ENCODE peak calls at places on chromosomes 13 and 19, in six cellular contexts. I is mucosa of descending colon; R is AG09309; K is type B pancreatic cell; E is upper lobe of right lung; C is CD4-positive, alpha-beta T cell. M is an unnamed sample.

GRCh38 chr13:20136781-20137703 is 23.8 kb downstream of the GJA3 start:
- DNase-seq in E (peak), I (peak), R (no peak), K (peak), C (no peak), M (no peak)

GRCh38 chr19:40600086-40600917 is 867 bp upstream of the LTBP4 start:
- DNase-seq in C (no peak), K (no peak), R (no peak), E (no peak), I (peak), M (no peak)

GRCh38 chr13:58025821-58026220 is 394.3 kb downstream of the PCDH17 start:
- DNase-seq in I (no peak), K (no peak), C (no peak), E (no peak), R (no peak), M (no peak)

GRCh38 chr13:106277483-106278154 is 257.8 kb downstream of the EFNB2 start:
- DNase-seq in C (no peak), E (no peak), K (no peak), R (no peak), I (no peak), M (no peak)

GRCh38 chr19:5407356-5407755 is 47.9 kb upstream of the ZNRF4 start:
- DNase-seq in E (no peak), K (no peak), R (no peak), C (no peak), I (no peak), M (peak)

GRCh38 chr13:73722120-73722519 is 412.1 kb downstream of the KLF12 start:
- DNase-seq in K (no peak), E (no peak), R (peak), I (no peak), C (no peak), M (no peak)

GRCh38 chr13:64090311-64090710 is 2674.7 kb upstream of the PCDH20 start:
- DNase-seq in R (no peak), C (no peak), I (no peak), K (no peak), E (no peak), M (no peak)

GRCh38 chr19:459724-460511 is 915 bp downstream of the SHC2 start:
- DNase-seq in R (no peak), E (peak), I (peak), K (peak), C (no peak), M (no peak)

GRCh38 chr13:98495627-98496238 is 81.2 kb downstream of the STK24 start:
- DNase-seq in I (no peak), C (no peak), R (no peak), K (no peak), E (no peak), M (no peak)

GRCh38 chr19:42132851-42133528 is 744 bp upstream of the POU2F2 start:
- DNase-seq in R (no peak), C (peak), K (peak), I (peak), E (peak), M (no peak)

GRCh38 chr19:15672580-15673175 is at the start of gene CYP4F12:
- DNase-seq in I (peak), C (peak), K (no peak), E (peak), R (no peak), M (no peak)

GRCh38 chr13:95153647-95154405 is 147.4 kb downstream of the ABCC4 start:
- DNase-seq in I (no peak), C (no peak), K (no peak), R (no peak), E (no peak), M (no peak)

GRCh38 chr19:35628565-35629331 is at the start of gene RBM42:
- DNase-seq in E (peak), K (peak), I (peak), R (peak), C (peak), M (peak)

GRCh38 chr13:37488682-37489081 is 109.9 kb downstream of the POSTN start:
- DNase-seq in I (no peak), K (no peak), R (no peak), E (no peak), C (no peak), M (no peak)

GRCh38 chr13:78658630-78659449 is at the start of gene OBI1:
- DNase-seq in K (peak), C (peak), E (peak), I (peak), R (peak), M (peak)

GRCh38 chr19:10390652-10391286 is 10.4 kb upstream of the TYK2 start:
- DNase-seq in R (no peak), K (no peak), E (peak), C (peak), I (peak), M (no peak)

GRCh38 chr19:38852231-38853044 is 2.7 kb upstream of the HNRNPL start:
- DNase-seq in C (peak), K (peak), R (no peak), E (peak), I (peak), M (no peak)

GRCh38 chr19:18440421-18440877 is 2.5 kb upstream of the ISYNA1 start:
- DNase-seq in E (no peak), I (peak), R (no peak), C (no peak), K (no peak), M (no peak)

GRCh38 chr13:96065851-96066250 is 12.7 kb upstream of the UGGT2 start:
- DNase-seq in I (no peak), K (no peak), C (no peak), E (no peak), R (no peak), M (no peak)

GRCh38 chr13:52164989-52165388 is 5.6 kb upstream of the NEK3 start:
- DNase-seq in C (no peak), E (no peak), R (no peak), K (no peak), I (no peak), M (no peak)

GRCh38 chr19:56014765-56015164 is 28.2 kb downstream of the NLRP5 start:
- DNase-seq in K (no peak), C (no peak), I (no peak), E (no peak), R (no peak), M (no peak)

GRCh38 chr19:39825093-39825463 is 8.9 kb downstream of the DYRK1B start:
- DNase-seq in I (peak), E (no peak), K (no peak), R (no peak), C (no peak), M (no peak)

GRCh38 chr19:37551123-37551993 is 43.2 kb downstream of the ZNF571 start:
- DNase-seq in E (no peak), R (no peak), I (peak), K (no peak), C (peak), M (no peak)

GRCh38 chr19:38502410-38503143 is 69.1 kb downstream of the RYR1 start:
- DNase-seq in C (no peak), R (no peak), I (no peak), E (no peak), K (no peak), M (no peak)

GRCh38 chr13:37870895-37871550 is 1.5 kb upstream of the TRPC4 start:
- DNase-seq in R (no peak), K (no peak), C (no peak), E (no peak), I (no peak), M (peak)

GRCh38 chr13:41813426-41813825 is 147.5 kb downstream of the VWA8 start:
- DNase-seq in E (no peak), C (no peak), I (no peak), K (no peak), R (no peak), M (no peak)

GRCh38 chr19:49515767-49516166 is 3.3 kb downstream of the FCGRT start:
- DNase-seq in C (no peak), K (no peak), I (peak), R (no peak), E (peak), M (no peak)

GRCh38 chr13:29522044-29522685 is 73.3 kb downstream of the SLC7A1 start:
- DNase-seq in I (no peak), R (peak), C (no peak), K (no peak), E (no peak), M (no peak)
- TF ChIP-seq CTCF in I (no peak), R (no peak), C (no peak), K (no peak), E (no peak), M (no peak)

DNA sequence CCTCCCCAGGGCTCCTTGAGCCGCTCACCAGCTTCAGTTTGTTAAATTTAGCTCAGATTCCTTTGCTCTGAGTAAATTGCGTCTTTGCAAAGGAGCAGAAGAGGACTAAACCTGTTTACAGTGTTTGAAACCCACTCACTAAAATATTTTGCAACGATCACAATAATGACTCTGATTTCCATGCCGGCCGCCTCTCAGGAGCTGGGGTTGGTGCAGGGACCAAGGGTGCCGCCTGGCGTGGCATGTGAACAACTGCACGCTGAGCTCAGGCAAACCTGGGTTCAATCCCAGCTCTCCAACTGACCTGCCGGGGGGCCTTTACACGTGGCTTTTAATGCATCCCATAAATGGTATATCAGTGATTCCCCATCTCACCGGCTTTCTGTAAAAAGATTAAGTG is 68.7 kb upstream of the CACNA1A start:
- DNase-seq in R (no peak), C (no peak), K (no peak), I (no peak), E (no peak), M (no peak)
- TF ChIP-seq CTCF in R (peak), C (no peak), K (peak), I (no peak), E (no peak), M (peak)

GRCh38 chr13:45034342-45034741 is 45.0 kb downstream of the GPALPP1 start:
- DNase-seq in R (no peak), E (no peak), K (no peak), I (no peak), C (no peak), M (no peak)

GRCh38 chr13:45040626-45041025 is 51.3 kb downstream of the GPALPP1 start:
- DNase-seq in R (no peak), K (no peak), E (no peak), C (no peak), I (no peak), M (no peak)

GRCh38 chr13:45036206-45036605 is 46.9 kb downstream of the GPALPP1 start:
- DNase-seq in R (no peak), I (no peak), C (no peak), E (no peak), K (no peak), M (no peak)

GRCh38 chr13:45042539-45042938 is 53.2 kb downstream of the GPALPP1 start:
- DNase-seq in K (no peak), C (no peak), I (no peak), E (no peak), R (no peak), M (no peak)

GRCh38 chr13:45040173-45040572 is 50.8 kb downstream of the GPALPP1 start:
- DNase-seq in K (no peak), E (no peak), C (no peak), I (no peak), R (no peak), M (no peak)
- TF ChIP-seq CTCF in K (no peak), E (no peak), C (no peak), I (no peak), R (no peak), M (no peak)

GRCh38 chr19:3879656-3880055 is 829 bp upstream of the ATCAY start:
- DNase-seq in C (no peak), I (no peak), E (no peak), K (no peak), R (no peak), M (no peak)
- TF ChIP-seq CTCF in C (no peak), I (no peak), E (no peak), K (peak), R (no peak), M (peak)

DNA sequence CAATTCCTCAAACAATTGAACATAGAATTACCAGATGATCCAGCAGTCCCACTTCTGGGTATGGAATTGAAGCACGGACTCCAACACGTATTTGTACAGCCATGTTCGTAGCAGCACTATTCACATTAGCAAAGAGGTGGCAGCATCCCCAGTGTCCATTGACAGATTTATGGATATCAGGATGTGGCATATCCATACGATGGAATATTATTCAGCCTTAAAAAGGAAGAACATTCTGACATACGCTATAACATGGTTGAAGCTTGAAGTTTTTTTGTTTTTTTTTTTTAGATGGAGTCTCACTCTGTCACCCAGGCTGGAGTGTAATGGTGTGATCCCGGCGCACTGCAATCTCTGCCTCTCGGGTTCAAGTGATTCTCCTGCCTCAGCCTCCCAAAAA is 220.6 kb downstream of the ZIC5 start:
- DNase-seq in R (no peak), E (no peak), K (no peak), I (no peak), C (no peak), M (no peak)
- TF ChIP-seq CTCF in R (no peak), E (no peak), K (no peak), I (no peak), C (no peak), M (no peak)

DNA sequence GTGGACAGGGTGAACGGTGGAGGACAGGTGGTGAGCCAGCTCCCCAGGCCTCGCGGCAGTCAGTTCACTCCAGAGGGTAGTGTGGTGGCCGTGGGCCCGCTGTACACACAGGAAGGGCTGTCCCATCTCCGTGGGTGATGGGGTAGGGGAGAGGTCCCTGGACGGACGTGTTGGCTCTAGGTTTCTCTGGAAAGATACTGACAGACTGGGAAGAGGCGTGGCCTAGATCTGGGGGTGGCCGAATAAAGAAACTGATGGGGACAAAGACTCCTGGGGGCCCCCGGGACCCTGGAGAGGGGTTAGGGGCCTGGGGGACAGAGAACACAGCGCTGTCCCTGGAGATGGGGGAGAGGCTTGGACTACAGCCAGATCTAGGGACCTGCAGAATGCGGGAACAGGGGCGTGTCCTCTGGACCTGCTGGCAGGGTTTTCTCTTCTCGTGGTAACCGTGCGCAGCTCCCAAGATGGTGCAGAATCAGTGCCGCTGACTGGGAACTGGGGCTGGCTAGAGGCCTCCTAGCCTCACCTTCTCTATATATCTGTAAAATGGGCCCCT is 4.0 kb upstream of the PRAM1 start:
- DNase-seq in C (no peak), I (no peak), R (no peak), E (no peak), K (no peak), M (no peak)
- TF ChIP-seq CTCF in C (no peak), I (no peak), R (no peak), E (peak), K (peak), M (no peak)

DNA sequence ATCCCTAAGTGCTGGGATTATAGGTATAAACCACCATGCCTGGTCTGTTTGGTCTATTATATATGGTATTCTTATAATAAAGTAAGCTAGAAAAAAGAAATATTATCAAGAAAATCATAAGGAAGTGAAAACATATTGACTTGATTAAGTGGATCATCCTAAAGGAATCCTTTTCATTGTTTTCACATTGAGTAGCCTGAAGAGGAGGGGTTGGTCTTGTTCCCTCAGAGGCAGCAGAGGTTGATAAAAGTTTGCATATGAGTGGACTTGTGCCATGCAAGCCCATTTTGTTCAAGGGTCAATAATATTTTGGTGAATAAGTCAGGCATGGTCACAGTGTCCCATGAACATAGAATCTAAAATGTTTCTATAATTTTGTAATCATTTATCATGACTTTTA is 52.7 kb downstream of the ZNF627 start:
- DNase-seq in R (peak), I (no peak), E (no peak), C (no peak), K (no peak), M (no peak)
- TF ChIP-seq CTCF in R (no peak), I (no peak), E (no peak), C (no peak), K (no peak), M (no peak)

M was measured in HFF-Myc.